ENCODE peak calls at places on chromosomes 3 and 15, in six cellular contexts. K is breast epithelium, W is ovary, I is erythroblast, B is prostate gland, T is testis. Z is an unnamed sample.

GRCh38 chr3:136929984-136930671 is 27.7 kb upstream of the IL20RB start:
- DNase-seq in T (peak), W (peak), I (peak), B (peak), K (no peak), Z (no peak)

GRCh38 chr3:42486814-42487569 is 15.5 kb upstream of the VIPR1 start:
- DNase-seq in W (no peak), K (no peak), T (no peak), I (no peak), B (peak), Z (no peak)

GRCh38 chr3:49700014-49700413 is 10.7 kb downstream of the RNF123 start:
- DNase-seq in K (no peak), T (no peak), B (no peak), W (no peak), I (no peak), Z (no peak)

GRCh38 chr15:89088605-89089315 is 504 bp downstream of the ABHD2 start:
- DNase-seq in W (peak), K (peak), B (no peak), T (no peak), I (peak), Z (no peak)

GRCh38 chr3:67647390-67647878 is 7.0 kb downstream of the SUCLG2 start:
- DNase-seq in T (no peak), B (peak), W (no peak), K (no peak), I (no peak), Z (peak)

GRCh38 chr15:84734794-84735479 is 13.5 kb upstream of the ZNF592 start:
- DNase-seq in K (peak), I (peak), T (peak), W (no peak), B (peak), Z (peak)

GRCh38 chr3:17456650-17457049 is 285.8 kb downstream of the TBC1D5 start:
- DNase-seq in K (no peak), B (no peak), T (no peak), I (no peak), W (no peak), Z (no peak)

GRCh38 chr15:60611592-60612346 is 132.8 kb upstream of the ICE2 start:
- DNase-seq in W (no peak), T (no peak), B (no peak), K (no peak), I (no peak), Z (no peak)

GRCh38 chr3:194573680-194574437 is 59.4 kb downstream of the TMEM44 start:
- DNase-seq in T (peak), K (no peak), W (no peak), I (peak), B (no peak), Z (no peak)

GRCh38 chr15:57820119-57820518 is 113.6 kb downstream of the POLR2M start:
- DNase-seq in T (no peak), B (no peak), W (no peak), I (no peak), K (no peak), Z (no peak)

GRCh38 chr3:30443756-30444673 is 162.4 kb upstream of the TGFBR2 start:
- DNase-seq in W (no peak), B (no peak), T (no peak), I (no peak), K (no peak), Z (no peak)

GRCh38 chr15:31327674-31328424 is 1.2 kb downstream of the KLF13 start:
- DNase-seq in W (peak), K (no peak), T (peak), B (peak), I (peak), Z (peak)
- TF ChIP-seq POLR2A in W (peak), K (no peak), T (no peak), B (peak), I (peak), Z (no peak)

DNA sequence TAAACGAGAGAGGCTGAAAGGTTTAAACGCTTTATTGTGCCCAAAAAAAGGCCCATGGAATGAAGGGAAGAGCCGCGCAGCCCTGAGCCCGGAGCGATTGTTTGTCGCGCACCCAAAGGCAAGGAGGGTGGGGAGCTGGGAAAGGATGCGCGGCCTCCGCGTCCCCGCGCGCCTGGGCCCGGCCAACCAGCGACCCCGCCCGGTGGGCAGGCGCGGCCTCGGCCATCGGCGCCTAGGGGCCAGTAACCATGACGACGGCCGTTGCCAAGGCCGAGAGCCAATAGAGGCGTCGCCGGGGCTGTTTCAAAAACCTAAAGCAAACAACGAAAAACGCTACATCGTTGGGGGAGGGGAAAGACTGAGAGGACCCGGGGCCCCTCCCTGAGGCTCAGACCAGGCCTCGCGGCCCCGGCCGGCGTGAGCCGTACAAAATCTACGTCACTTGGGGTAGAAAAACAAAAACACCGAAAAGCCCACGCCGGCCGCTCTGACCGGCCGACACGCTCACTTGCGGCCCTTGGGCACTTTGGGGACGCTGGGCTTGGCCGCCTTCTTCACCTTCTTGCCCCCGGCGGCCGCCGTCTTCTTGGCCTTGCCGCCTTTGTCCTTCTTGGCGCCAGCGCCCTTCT is 36.2 kb downstream of the HMCES start:
- DNase-seq in T (peak), W (peak), I (peak), K (peak), B (peak), Z (peak)
- TF ChIP-seq POLR2A in T (no peak), W (peak), I (peak), K (peak), B (peak), Z (no peak)

DNA sequence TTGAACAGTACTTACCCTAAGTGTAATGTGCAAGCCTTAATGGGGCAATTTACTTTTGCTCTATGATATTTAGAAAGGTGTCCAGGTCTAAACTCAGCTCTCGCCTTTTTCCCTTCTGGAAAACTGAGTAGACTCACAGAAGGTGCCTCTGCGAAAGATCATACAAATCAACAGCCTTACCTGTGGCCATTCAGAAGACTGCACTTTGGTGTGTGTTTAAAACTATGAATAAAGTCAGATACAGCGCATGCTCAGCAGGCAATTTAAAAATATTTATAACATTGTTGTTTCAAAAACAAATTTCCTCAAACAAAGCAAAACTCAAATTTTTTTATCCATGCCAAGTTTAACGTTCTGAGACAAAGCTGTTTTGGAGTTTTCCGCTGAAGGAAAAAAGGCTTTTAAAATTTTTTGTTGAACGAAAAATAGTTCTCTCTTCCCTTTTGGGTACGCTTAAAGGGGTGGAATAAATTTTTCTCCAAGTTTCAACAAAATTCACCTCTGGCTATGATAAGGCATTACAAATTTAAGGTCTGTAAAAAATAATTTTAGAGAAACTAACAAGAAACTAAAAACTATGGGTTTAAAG is 156.3 kb downstream of the TIGIT start:
- DNase-seq in T (no peak), K (no peak), W (no peak), B (no peak), I (no peak), Z (no peak)
- TF ChIP-seq POLR2A in T (no peak), K (no peak), W (no peak), B (no peak), I (no peak), Z (no peak)

GRCh38 chr3:170359178-170359704 is 1.7 kb downstream of the SKIL start:
- DNase-seq in T (no peak), W (no peak), B (no peak), I (no peak), K (no peak), Z (no peak)

GRCh38 chr3:170356596-170357175 is 829 bp upstream of the SKIL start:
- DNase-seq in I (peak), W (peak), K (peak), T (peak), B (peak), Z (peak)

GRCh38 chr3:170355738-170356595 is 1.5 kb upstream of the SKIL start:
- DNase-seq in B (peak), W (peak), T (peak), I (peak), K (no peak), Z (no peak)

GRCh38 chr3:170357176-170357919 is at the start of gene SKIL:
- DNase-seq in I (peak), T (peak), K (peak), B (peak), W (peak), Z (peak)

GRCh38 chr3:170357920-170358854 is 672 bp downstream of the SKIL start:
- DNase-seq in I (peak), B (peak), T (peak), W (peak), K (peak), Z (peak)
- TF ChIP-seq POLR2A in I (no peak), B (no peak), T (no peak), W (no peak), K (no peak), Z (peak)

DNA sequence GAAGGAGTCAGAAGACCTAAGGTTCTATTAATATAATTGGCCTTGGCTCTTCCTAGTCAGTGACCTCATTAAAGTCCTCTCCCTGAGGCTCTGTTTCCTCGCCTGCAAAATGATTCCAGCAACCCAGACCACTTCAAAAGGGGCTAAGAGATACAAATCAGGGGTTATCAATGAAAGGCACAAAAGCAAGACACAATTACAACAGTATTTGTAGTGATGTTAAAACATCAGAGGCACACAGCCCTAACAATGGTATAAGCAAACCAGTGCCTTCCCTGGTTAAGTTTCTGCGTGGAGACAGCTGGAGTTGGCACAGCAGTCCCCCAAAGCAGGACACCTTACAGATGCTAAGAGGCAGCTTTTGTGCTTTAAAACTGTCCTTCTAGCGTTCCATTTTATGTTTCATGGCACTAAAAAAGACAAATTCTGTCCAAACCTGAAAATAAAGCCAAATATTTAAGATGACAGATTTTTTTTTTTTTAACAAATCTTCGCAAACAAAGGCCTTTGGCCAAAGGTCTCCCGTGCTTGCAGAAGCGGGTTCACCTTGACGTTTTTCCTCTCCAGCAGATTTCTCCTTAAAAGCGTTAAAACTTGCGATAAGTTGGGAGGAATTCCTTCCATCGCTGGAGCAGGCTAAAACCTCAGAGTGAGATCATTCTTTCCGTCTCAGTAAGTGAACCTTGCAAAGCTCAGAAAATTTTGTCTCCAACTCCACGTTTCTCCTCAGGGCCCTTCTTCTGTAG is 1.0 kb downstream of the ZNF280D start:
- DNase-seq in K (no peak), T (peak), I (peak), B (no peak), W (no peak), Z (no peak)
- TF ChIP-seq POLR2A in K (no peak), T (no peak), I (no peak), B (peak), W (no peak), Z (no peak)

DNA sequence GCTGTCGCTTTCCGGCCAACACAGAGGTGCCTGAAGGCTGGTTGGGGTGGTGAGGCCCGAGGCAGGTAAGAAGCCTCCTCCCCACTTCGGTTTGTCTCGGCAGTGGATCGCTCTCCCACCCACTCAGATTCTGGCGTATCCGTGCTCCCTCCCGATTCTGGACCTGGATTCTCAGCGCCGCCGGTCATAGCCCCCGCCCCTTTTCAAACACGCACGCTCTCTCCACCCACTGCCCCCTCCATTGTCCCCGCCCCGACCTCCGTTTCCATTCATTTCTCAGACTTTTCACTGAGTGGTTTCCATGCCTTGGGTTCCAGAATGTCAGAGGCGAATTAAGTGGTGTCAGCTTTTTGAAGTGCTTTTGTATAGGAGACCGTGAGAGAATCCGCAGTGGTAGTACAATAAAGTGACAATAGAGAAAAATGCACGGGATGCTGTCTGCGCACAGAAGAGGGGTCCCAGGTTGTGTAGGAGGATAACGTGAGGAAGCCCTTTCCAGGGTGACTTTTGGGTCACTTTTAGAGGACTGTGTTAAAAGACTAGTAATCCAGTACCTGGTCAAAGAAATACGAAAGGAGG is at the start of gene SENP8:
- DNase-seq in W (no peak), B (no peak), K (no peak), I (no peak), T (peak), Z (peak)
- TF ChIP-seq POLR2A in W (peak), B (no peak), K (no peak), I (peak), T (no peak), Z (peak)

GRCh38 chr3:52277972-52278509 is 408 bp downstream of the WDR82 start:
- DNase-seq in K (no peak), W (no peak), I (peak), T (peak), B (peak), Z (peak)
- TF ChIP-seq POLR2A in K (no peak), W (no peak), I (no peak), T (no peak), B (no peak), Z (no peak)

GRCh38 chr15:63276342-63277043 is 912 bp upstream of the APH1B start:
- DNase-seq in I (peak), K (no peak), W (no peak), B (no peak), T (no peak), Z (no peak)

GRCh38 chr15:63274427-63274826 is 3.0 kb upstream of the APH1B start:
- DNase-seq in T (no peak), I (peak), B (no peak), W (no peak), K (no peak), Z (no peak)

GRCh38 chr15:63283126-63283525 is 5.7 kb downstream of the APH1B start:
- DNase-seq in T (no peak), I (no peak), B (no peak), K (no peak), W (no peak), Z (no peak)

GRCh38 chr15:63277893-63278505 is 594 bp downstream of the APH1B start:
- DNase-seq in T (peak), B (peak), K (no peak), I (no peak), W (no peak), Z (no peak)

DNA sequence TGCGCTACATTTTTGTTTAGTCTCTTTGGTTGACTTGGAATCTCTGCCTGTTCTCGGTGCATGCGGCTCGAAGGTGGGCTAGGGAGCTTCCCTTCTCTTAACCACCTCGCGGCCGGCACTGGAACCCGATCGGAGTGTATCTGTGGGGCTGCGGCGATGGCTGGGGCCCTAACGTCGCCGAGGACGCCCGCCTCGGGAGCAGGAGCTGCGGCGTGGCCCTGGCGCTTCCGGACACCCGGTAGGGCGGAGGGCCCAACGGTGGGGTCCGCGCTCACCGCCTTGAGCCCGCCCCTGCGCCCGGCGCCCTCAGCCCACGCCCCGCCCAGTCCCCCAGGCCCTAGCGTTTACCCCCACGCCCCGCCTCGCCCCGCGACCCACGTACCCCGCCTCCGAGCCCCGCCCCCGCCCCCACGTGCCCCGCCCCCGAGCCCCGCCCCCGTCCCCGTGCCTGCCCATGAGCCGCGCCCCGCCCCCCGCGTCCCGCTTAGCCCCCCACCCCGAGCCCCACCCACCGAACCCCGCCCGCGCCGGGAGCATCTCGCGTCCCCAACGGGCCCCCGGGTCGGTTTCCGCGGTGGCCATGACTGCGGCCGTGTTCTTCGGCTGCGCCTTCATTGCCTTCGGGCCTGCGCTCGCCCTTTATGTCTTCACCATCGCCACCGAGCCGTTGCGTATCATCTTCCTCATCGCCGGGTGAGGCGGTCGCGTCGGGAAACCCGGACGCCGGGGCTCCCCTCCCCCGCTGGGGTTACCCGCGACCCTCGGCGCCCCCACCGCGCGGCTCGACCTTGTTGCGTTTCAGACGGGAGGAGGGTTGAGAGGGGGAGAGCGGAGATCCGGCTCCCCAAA is at the start of gene APH1B:
- DNase-seq in K (peak), T (peak), W (peak), I (peak), B (peak), Z (peak)
- TF ChIP-seq POLR2A in K (peak), T (no peak), W (peak), I (peak), B (peak), Z (peak)

Z was measured in H54.